ENCODE peak calls at places on chromosomes 6 and 20, in five cellular contexts. K is CD4-positive, alpha-beta T cell; Y is mesendoderm; N is CD4-positive, CD25-positive, alpha-beta regulatory T cell; O is lower lobe of right lung. P is an unnamed sample.

GRCh38 chr20:58984691-58985090 is 3.6 kb downstream of the NELFCD start:
- DNase-seq in Y (no peak), N (no peak), K (no peak), O (no peak), P (no peak)

GRCh38 chr6:16059496-16059895 is 69.4 kb upstream of the MYLIP start:
- DNase-seq in N (no peak), Y (no peak), K (no peak), O (no peak), P (no peak)

GRCh38 chr20:46348231-46348803 is 40.0 kb upstream of the CDH22 start:
- DNase-seq in N (no peak), Y (peak; percentile 94), O (no peak), K (no peak), P (no peak)

GRCh38 chr6:136788069-136788902 is 4.0 kb downstream of the MAP3K5 start:
- DNase-seq in Y (no peak), O (no peak), N (no peak), K (no peak), P (no peak)

GRCh38 chr6:5665173-5665572 is 341.6 kb downstream of the NRN1 start:
- DNase-seq in O (no peak), Y (no peak), N (no peak), K (peak; percentile 20), P (no peak)

GRCh38 chr6:6026513-6027205 is 19.9 kb upstream of the NRN1 start:
- DNase-seq in Y (no peak), K (no peak), O (no peak), N (no peak), P (no peak)

GRCh38 chr20:51828762-51829161 is 26.4 kb upstream of the SALL4 start:
- DNase-seq in Y (no peak), N (no peak), O (no peak), K (no peak), P (no peak)

GRCh38 chr6:132512342-132512637 is 626 bp downstream of the STX7 start:
- DNase-seq in Y (no peak), O (no peak), N (no peak), K (no peak), P (no peak)

GRCh38 chr20:1813101-1813529 is 82.1 kb upstream of the SIRPA start:
- DNase-seq in Y (no peak), K (no peak), O (no peak), N (no peak), P (no peak)

GRCh38 chr6:45504947-45505346 is 127.2 kb upstream of the SUPT3H start:
- DNase-seq in K (no peak), O (no peak), Y (peak; percentile 93), N (no peak), P (no peak)

GRCh38 chr6:155014715-155015300 is 19.7 kb downstream of the TIAM2 start:
- DNase-seq in O (no peak), N (no peak), Y (peak; percentile 84), K (no peak), P (no peak)

GRCh38 chr6:128929869-128930268 is 46.9 kb downstream of the LAMA2 start:
- DNase-seq in N (no peak), O (peak; percentile 28), Y (no peak), K (no peak), P (no peak)

GRCh38 chr6:154962751-154963150 is 32.4 kb upstream of the TIAM2 start:
- DNase-seq in O (no peak), N (no peak), Y (no peak), K (no peak), P (no peak)

GRCh38 chr6:98880486-98880885 is 46.1 kb downstream of the POU3F2 start:
- DNase-seq in Y (no peak), K (no peak), O (no peak), N (no peak), P (no peak)

GRCh38 chr20:40493071-40493470 is 196.0 kb downstream of the MAFB start:
- DNase-seq in N (no peak), Y (no peak), K (no peak), O (peak; percentile 80), P (peak; percentile 81)

GRCh38 chr20:3510110-3510509 is 39.3 kb downstream of the ATRN start:
- DNase-seq in Y (no peak), O (no peak), N (no peak), K (no peak), P (no peak)

GRCh38 chr6:134911532-134911931 is 38.4 kb downstream of the ALDH8A1 start:
- DNase-seq in K (no peak), N (no peak), O (no peak), Y (no peak), P (no peak)

GRCh38 chr6:32609731-32610640 is 20.3 kb upstream of the HLA-DRB1 start:
- DNase-seq in N (peak; percentile 70), Y (peak; percentile 98), K (peak; percentile 12), O (no peak), P (no peak)

GRCh38 chr20:63645218-63645617 is 8.0 kb downstream of the STMN3 start:
- DNase-seq in O (no peak), N (no peak), K (no peak), Y (no peak), P (no peak)

P was measured in upper lobe of right lung.